ENCODE peak calls at places on chromosomes 12 and 14, in six cellular contexts. R, B, L, P, S and V are unnamed samples.

GRCh38 chr12:66120477-66120876 is 10.1 kb downstream of the LLPH start:
- DNase-seq in R (no peak), B (no peak), L (no peak), P (no peak), S (no peak), V (no peak)

GRCh38 chr12:125105600-125105999 is 40.4 kb downstream of the AACS start:
- DNase-seq in R (no peak), B (no peak), L (no peak), P (no peak), S (no peak), V (no peak)

GRCh38 chr14:105465209-105466031 is 9.2 kb upstream of the CRIP2 start:
- DNase-seq in R (no peak), B (no peak), L (no peak), P (no peak), S (no peak), V (no peak)

GRCh38 chr14:100108840-100109593 is 43.8 kb downstream of the EVL start:
- DNase-seq in R (no peak), B (no peak), L (no peak), P (no peak), S (no peak), V (peak)

GRCh38 chr14:72704507-72704906 is 189.4 kb downstream of the DPF3 start:
- DNase-seq in R (no peak), B (no peak), L (no peak), P (no peak), S (no peak), V (no peak)

GRCh38 chr12:122138616-122139015 is 35.4 kb downstream of the IL31 start:
- DNase-seq in R (no peak), B (no peak), L (no peak), P (no peak), S (no peak), V (no peak)

GRCh38 chr12:109473006-109473405 is 4.1 kb downstream of the KCTD10 start:
- DNase-seq in R (no peak), B (no peak), L (no peak), P (no peak), S (no peak), V (no peak)

GRCh38 chr12:54502485-54502884 is 4.9 kb downstream of the NCKAP1L start:
- DNase-seq in R (no peak), B (no peak), L (no peak), P (no peak), S (no peak), V (no peak)

GRCh38 chr12:89951050-89951693 is 242.5 kb upstream of the ATP2B1 start:
- DNase-seq in R (no peak), B (no peak), L (peak), P (no peak), S (peak), V (no peak)

GRCh38 chr14:104494483-104494882 is 85.1 kb upstream of the C14orf180 start:
- DNase-seq in R (no peak), B (no peak), L (no peak), P (no peak), S (no peak), V (no peak)

GRCh38 chr14:75222208-75222701 is 45.8 kb upstream of the TMED10 start:
- DNase-seq in R (no peak), B (no peak), L (peak), P (no peak), S (no peak), V (peak)

GRCh38 chr12:121017966-121018491 is 1.7 kb upstream of the C12orf43 start:
- DNase-seq in R (no peak), B (no peak), L (no peak), P (no peak), S (no peak), V (no peak)

GRCh38 chr12:10409387-10409786 is at the start of gene KLRC4:
- DNase-seq in R (no peak), B (no peak), L (peak), P (no peak), S (no peak), V (peak)

GRCh38 chr14:100313464-100314230 is 7.4 kb upstream of the SLC25A29 start:
- DNase-seq in R (no peak), B (no peak), L (no peak), P (no peak), S (no peak), V (no peak)

GRCh38 chr12:64696065-64696741 is 63.0 kb downstream of the GNS start:
- DNase-seq in R (no peak), B (no peak), L (peak), P (no peak), S (peak), V (peak)
- TF ChIP-seq CTCF in R (peak), B (peak), L (peak), P (peak), S (peak), V (peak)

GRCh38 chr14:77320238-77320935 is at the start of gene POMT2:
- DNase-seq in R (peak), B (peak), L (peak), P (no peak), S (peak), V (peak)
- TF ChIP-seq CTCF in R (peak), B (peak), L (peak), P (peak), S (peak), V (no peak)

DNA sequence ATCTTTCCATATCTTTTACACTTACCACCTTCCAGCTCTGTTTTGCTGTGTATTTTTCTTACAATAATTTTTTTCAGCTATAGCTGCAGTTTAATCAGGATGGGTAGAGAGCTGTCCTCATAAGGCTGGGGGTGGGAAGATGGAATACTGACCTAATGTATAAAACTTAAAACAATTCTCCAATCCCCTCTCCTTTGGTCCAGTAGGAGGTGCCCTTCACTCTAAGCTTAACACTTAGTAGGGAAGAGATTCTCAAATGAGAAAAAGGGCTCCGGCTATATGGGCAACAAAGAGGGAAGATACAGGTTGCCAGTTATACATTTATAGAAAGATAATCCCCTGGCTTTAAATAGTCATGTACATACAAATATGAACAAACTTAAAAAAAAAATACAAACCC is 2.8 kb downstream of the ORMDL2 start:
- DNase-seq in R (no peak), B (no peak), L (peak), P (no peak), S (peak), V (peak)
- TF ChIP-seq CTCF in R (peak), B (no peak), L (peak), P (peak), S (peak), V (peak)

GRCh38 chr14:89237923-89238529 is 179.0 kb downstream of the FOXN3 start:
- DNase-seq in R (no peak), B (no peak), L (peak), P (no peak), S (peak), V (peak)
- TF ChIP-seq CTCF in R (peak), B (no peak), L (peak), P (peak), S (peak), V (peak)

DNA sequence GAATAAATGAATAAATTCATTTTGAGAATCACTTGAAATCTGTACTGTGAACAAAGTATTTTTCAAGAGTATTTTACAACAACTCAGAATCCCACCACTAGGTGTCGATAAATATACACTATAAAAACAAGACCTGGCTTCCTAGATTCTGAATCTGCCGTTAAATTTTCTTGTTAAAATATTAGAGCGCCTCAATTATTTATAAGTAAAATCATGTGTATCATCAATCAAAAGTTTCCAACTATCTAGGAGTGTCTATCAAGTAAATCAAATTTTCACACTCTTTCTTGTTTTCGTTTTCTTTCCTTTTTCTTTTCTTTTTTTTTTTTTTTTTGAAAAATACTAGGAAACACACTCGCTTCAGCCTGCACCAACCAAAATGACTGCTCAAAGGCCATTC is 179.2 kb upstream of the DCN start:
- DNase-seq in R (no peak), B (no peak), L (peak), P (no peak), S (peak), V (peak)
- TF ChIP-seq CTCF in R (peak), B (peak), L (peak), P (peak), S (peak), V (peak)